ENCODE peak calls at places on chromosomes 7 and 10, in ten cellular contexts. G is suprapubic skin; Y is HCT116; B is HFF-Myc; M is lung; K is RWPE2; V is CD4-positive, alpha-beta T cell; R is AG09309; W is neural crest cell; O is AG09319. J is an unnamed sample.

GRCh38 chr7:108144931-108145330 is 14.8 kb upstream of the LAMB4 start:
- DNase-seq in O (no peak), R (no peak), M (no peak), G (no peak), V (no peak), Y (no peak), W (no peak), K (no peak), B (no peak), J (no peak)

GRCh38 chr10:133274751-133275682 is 1.7 kb downstream of the ADAM8 start:
- DNase-seq in V (peak; percentile 63), G (no peak), O (no peak), Y (no peak), B (no peak), K (no peak), R (no peak), M (no peak), W (no peak), J (no peak)

GRCh38 chr7:101442426-101443070 is 79.9 kb downstream of the COL26A1 start:
- DNase-seq in W (no peak), R (no peak), M (no peak), Y (no peak), O (no peak), G (no peak), V (no peak), K (no peak), B (no peak), J (no peak)

GRCh38 chr10:12507165-12507870 is 158.0 kb downstream of the CAMK1D start:
- DNase-seq in G (peak; percentile 9), B (no peak), K (no peak), W (no peak), Y (no peak), V (no peak), M (no peak), R (no peak), O (no peak), J (no peak)

GRCh38 chr10:70974920-70975319 is 86.6 kb upstream of the PCBD1 start:
- DNase-seq in M (no peak), O (no peak), W (no peak), Y (no peak), R (no peak), V (no peak), B (no peak), K (no peak), G (no peak), J (peak; percentile 47)

GRCh38 chr10:122500726-122501125 is 39.4 kb downstream of the HTRA1 start:
- DNase-seq in B (no peak), R (no peak), V (no peak), M (no peak), Y (no peak), K (no peak), O (no peak), G (no peak), W (no peak), J (no peak)

GRCh38 chr7:95238252-95238938 is 85.9 kb downstream of the PON1 start:
- DNase-seq in W (no peak), B (no peak), K (no peak), Y (no peak), M (no peak), R (no peak), O (no peak), V (no peak), G (no peak), J (no peak)

GRCh38 chr7:24419527-24419926 is 135.5 kb downstream of the NPY start:
- DNase-seq in W (no peak), O (no peak), M (no peak), G (no peak), K (no peak), B (no peak), R (no peak), Y (no peak), V (no peak), J (no peak)

GRCh38 chr10:28312572-28312971 is 9.7 kb upstream of the MPP7 start:
- DNase-seq in W (no peak), G (no peak), R (no peak), O (no peak), B (no peak), M (no peak), V (no peak), Y (no peak), K (no peak), J (no peak)

GRCh38 chr7:158325530-158326381 is 261.9 kb downstream of the PTPRN2 start:
- DNase-seq in V (no peak), O (no peak), G (no peak), M (no peak), Y (no peak), B (no peak), R (no peak), W (peak; percentile 87), K (no peak), J (no peak)

GRCh38 chr10:85280014-85280413 is 951.6 kb downstream of the CCSER2 start:
- DNase-seq in K (no peak), R (no peak), G (no peak), B (no peak), W (no peak), O (no peak), Y (no peak), V (no peak), M (peak; percentile 45), J (no peak)

GRCh38 chr7:106346167-106346677 is 61.4 kb upstream of the NAMPT start:
- DNase-seq in W (no peak), R (no peak), G (no peak), O (no peak), K (no peak), V (no peak), Y (no peak), M (no peak), B (no peak), J (no peak)

DNA sequence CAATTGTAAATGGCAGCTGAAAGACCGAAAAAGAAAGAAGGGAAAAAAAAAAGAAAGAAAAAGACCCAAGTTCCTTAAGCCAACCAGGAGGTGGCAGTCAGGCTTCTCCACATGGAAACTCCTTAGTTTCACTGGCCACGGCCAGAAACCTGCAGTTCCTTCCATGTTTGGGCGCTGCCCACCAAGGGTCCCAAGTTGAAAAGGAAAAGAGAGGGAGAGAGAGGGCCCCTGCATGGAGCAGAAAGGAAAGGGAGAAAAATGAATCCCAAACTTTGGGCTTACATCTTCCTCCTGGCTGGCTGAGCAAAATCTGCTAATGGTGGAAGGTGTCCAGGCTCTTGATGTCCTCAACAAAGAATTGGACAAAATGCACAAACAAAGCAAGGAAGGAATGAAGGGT is 31.8 kb upstream of the ABCA13 start:
- DNase-seq in W (no peak), V (no peak), G (no peak), B (no peak), R (no peak), M (no peak), K (no peak), O (no peak), Y (peak; percentile 6), J (no peak)
- TF ChIP-seq CTCF in W (peak; percentile 41), V (no peak), G (no peak), B (peak; percentile 33), R (peak; percentile 61), M (no peak), K (peak; percentile 17), O (peak; percentile 37), Y (peak; percentile 28), J (peak; percentile 79)

GRCh38 chr7:79308176-79308575 is 145.3 kb downstream of the MAGI2 start:
- DNase-seq in Y (peak; percentile 22), O (no peak), G (no peak), R (no peak), B (no peak), V (no peak), K (no peak), W (no peak), M (no peak), J (no peak)
- TF ChIP-seq CTCF in Y (peak; percentile 32), O (no peak), G (no peak), R (no peak), B (no peak), V (no peak), K (peak; percentile 40), W (no peak), M (no peak), J (peak; percentile 19)

DNA sequence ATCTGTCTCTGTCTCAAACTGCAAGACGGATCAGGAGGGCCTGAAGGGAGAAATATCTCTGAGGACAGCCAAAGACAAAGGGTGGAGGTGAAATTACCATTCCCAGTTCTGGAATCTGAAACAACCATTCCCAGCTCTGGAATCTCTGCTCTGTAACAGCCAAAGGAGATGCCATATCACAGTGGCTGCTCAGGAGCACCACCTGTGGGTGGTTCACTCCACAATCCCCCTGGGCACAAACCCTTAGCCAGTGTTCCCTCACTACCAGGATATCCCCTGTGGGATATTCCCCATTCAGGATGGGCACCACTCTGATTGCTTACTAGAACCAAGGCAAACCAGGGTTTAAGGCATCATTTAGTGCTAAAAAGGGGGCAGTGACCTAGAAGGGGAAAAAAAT is 199.0 kb downstream of the HTR7 start:
- DNase-seq in Y (peak; percentile 3), G (no peak), M (no peak), W (no peak), V (no peak), K (no peak), R (no peak), B (no peak), O (no peak), J (no peak)
- TF ChIP-seq CTCF in Y (peak; percentile 44), G (no peak), M (no peak), W (peak; percentile 19), V (no peak), K (no peak), R (no peak), B (peak; percentile 40), O (no peak), J (no peak)

DNA sequence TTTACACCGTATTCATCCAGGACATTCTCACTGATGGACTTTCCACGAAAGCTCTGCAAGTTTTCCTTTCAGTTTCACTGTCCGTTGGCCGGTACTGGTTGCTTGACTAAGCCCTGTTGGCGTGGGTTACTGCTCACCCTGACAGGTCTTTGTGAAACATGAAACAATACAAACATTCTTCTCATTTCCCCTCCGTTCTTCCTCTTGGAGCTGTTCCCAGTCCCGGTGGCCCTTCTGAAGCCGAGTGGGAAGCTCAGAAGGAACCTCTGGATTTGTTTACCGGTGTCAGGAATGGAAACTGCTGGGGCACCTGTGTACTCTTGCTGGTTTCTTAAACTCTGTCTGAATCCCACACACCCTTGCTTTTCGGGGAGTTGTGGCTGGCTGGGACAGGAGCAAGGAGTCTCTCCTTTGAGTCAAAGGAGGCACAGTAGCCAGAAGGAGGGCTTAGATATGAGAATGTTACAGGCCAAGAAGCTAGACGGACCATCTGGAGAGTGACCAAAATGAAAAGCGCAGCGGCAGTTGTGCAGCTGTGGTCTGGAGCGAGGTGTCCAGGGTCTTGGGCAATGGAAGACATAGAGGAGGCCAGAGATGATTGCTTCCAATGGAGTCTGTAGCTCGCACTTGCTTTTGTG is 45.7 kb downstream of the LYZL2 start:
- DNase-seq in R (peak; percentile 24), Y (peak; percentile 57), K (no peak), M (peak; percentile 75), W (no peak), B (peak; percentile 3), V (no peak), G (peak; percentile 72), O (peak; percentile 23), J (no peak)
- TF ChIP-seq CTCF in R (no peak), Y (no peak), K (no peak), M (no peak), W (no peak), B (no peak), V (no peak), G (no peak), O (no peak), J (no peak)

J was measured in chondrocyte.